ENCODE peak calls at places on chromosomes 12 and 14, in five cellular contexts. One of them, this sample, is unnamed.

GRCh38 chr14:62626416-62626815 is 418.8 kb downstream of the KCNH5 start:
- DNase-seq in GM12878: no peak
- DNase-seq in lung: no peak
- DNase-seq in sigmoid colon: no peak
- DNase-seq in effector memory CD4-positive, alpha-beta T cell: no peak
- DNase-seq in this sample: no peak

GRCh38 chr14:61479746-61480502 is 158.5 kb downstream of the PRKCH start:
- DNase-seq in sigmoid colon: no peak
- DNase-seq in effector memory CD4-positive, alpha-beta T cell: no peak
- DNase-seq in GM12878: no peak
- DNase-seq in lung: no peak
- DNase-seq in this sample: no peak

GRCh38 chr12:113815031-113815430 is 151.1 kb downstream of the RBM19 start:
- DNase-seq in sigmoid colon: no peak
- DNase-seq in effector memory CD4-positive, alpha-beta T cell: no peak
- DNase-seq in lung: no peak
- DNase-seq in GM12878: no peak
- DNase-seq in this sample: no peak

GRCh38 chr14:24372701-24373416 is 4.9 kb downstream of the NFATC4 start:
- DNase-seq in effector memory CD4-positive, alpha-beta T cell: no peak
- DNase-seq in GM12878: no peak
- DNase-seq in sigmoid colon: no peak
- DNase-seq in lung: no peak
- DNase-seq in this sample: no peak

GRCh38 chr14:91506226-91506625 is 3.9 kb downstream of the PPP4R3A start:
- DNase-seq in lung: no peak
- DNase-seq in GM12878: no peak
- DNase-seq in effector memory CD4-positive, alpha-beta T cell: no peak
- DNase-seq in sigmoid colon: no peak
- DNase-seq in this sample: no peak

GRCh38 chr12:94621662-94622359 is 28.5 kb downstream of the TMCC3 start:
- DNase-seq in lung: no peak
- DNase-seq in GM12878: peak; percentile 87
- DNase-seq in effector memory CD4-positive, alpha-beta T cell: no peak
- DNase-seq in sigmoid colon: no peak
- DNase-seq in this sample: peak; percentile 74

GRCh38 chr14:38074091-38074490 is 133.6 kb upstream of the SSTR1 start:
- DNase-seq in sigmoid colon: no peak
- DNase-seq in GM12878: no peak
- DNase-seq in lung: no peak
- DNase-seq in effector memory CD4-positive, alpha-beta T cell: no peak
- DNase-seq in this sample: no peak

GRCh38 chr12:96427269-96427729 is 27.1 kb upstream of the CDK17 start:
- DNase-seq in GM12878: no peak
- DNase-seq in lung: peak; percentile 36
- DNase-seq in sigmoid colon: peak; percentile 87
- DNase-seq in effector memory CD4-positive, alpha-beta T cell: no peak
- DNase-seq in this sample: no peak

GRCh38 chr14:55130194-55130550 is 1.1 kb downstream of the LGALS3 start:
- DNase-seq in GM12878: no peak
- DNase-seq in lung: no peak
- DNase-seq in sigmoid colon: no peak
- DNase-seq in effector memory CD4-positive, alpha-beta T cell: no peak
- DNase-seq in this sample: no peak

GRCh38 chr14:76718306-76719075 is 42.8 kb upstream of the VASH1 start:
- DNase-seq in effector memory CD4-positive, alpha-beta T cell: no peak
- DNase-seq in sigmoid colon: no peak
- DNase-seq in GM12878: no peak
- DNase-seq in lung: peak; percentile 13
- DNase-seq in this sample: no peak

GRCh38 chr12:31460024-31460423 is 130.9 kb downstream of the DENND5B start:
- DNase-seq in lung: no peak
- DNase-seq in effector memory CD4-positive, alpha-beta T cell: no peak
- DNase-seq in GM12878: no peak
- DNase-seq in sigmoid colon: no peak
- DNase-seq in this sample: no peak

GRCh38 chr14:60643443-60644402 is 5.6 kb downstream of the SIX1 start:
- DNase-seq in GM12878: no peak
- DNase-seq in effector memory CD4-positive, alpha-beta T cell: no peak
- DNase-seq in lung: no peak
- DNase-seq in sigmoid colon: no peak
- DNase-seq in this sample: no peak

GRCh38 chr12:72267974-72268373 is 4.2 kb upstream of the TRHDE start:
- DNase-seq in sigmoid colon: no peak
- DNase-seq in effector memory CD4-positive, alpha-beta T cell: no peak
- DNase-seq in lung: no peak
- DNase-seq in GM12878: no peak
- DNase-seq in this sample: no peak

GRCh38 chr14:80669416-80669815 is 272.1 kb downstream of the CEP128 start:
- DNase-seq in sigmoid colon: no peak
- DNase-seq in GM12878: no peak
- DNase-seq in effector memory CD4-positive, alpha-beta T cell: no peak
- DNase-seq in lung: no peak
- DNase-seq in this sample: no peak

GRCh38 chr14:38127356-38127755 is 80.3 kb upstream of the SSTR1 start:
- DNase-seq in lung: no peak
- DNase-seq in GM12878: no peak
- DNase-seq in sigmoid colon: no peak
- DNase-seq in effector memory CD4-positive, alpha-beta T cell: no peak
- DNase-seq in this sample: no peak

GRCh38 chr12:98499668-98500456 is 15.5 kb upstream of the TMPO start:
- DNase-seq in effector memory CD4-positive, alpha-beta T cell: no peak
- DNase-seq in lung: no peak
- DNase-seq in sigmoid colon: no peak
- DNase-seq in GM12878: no peak
- DNase-seq in this sample: no peak

GRCh38 chr12:94875525-94875924 is 128.0 kb downstream of the NDUFA12 start:
- DNase-seq in lung: no peak
- DNase-seq in sigmoid colon: no peak
- DNase-seq in effector memory CD4-positive, alpha-beta T cell: no peak
- DNase-seq in GM12878: peak; percentile 86
- DNase-seq in this sample: peak; percentile 41

GRCh38 chr14:105092912-105093425 is 27.7 kb upstream of the GPR132 start:
- DNase-seq in lung: peak; percentile 64
- DNase-seq in effector memory CD4-positive, alpha-beta T cell: peak; percentile 38
- DNase-seq in GM12878: no peak
- DNase-seq in sigmoid colon: peak; percentile 82
- DNase-seq in this sample: peak; percentile 73

GRCh38 chr14:33862261-33862802 is 88.5 kb downstream of the EGLN3 start:
- DNase-seq in sigmoid colon: no peak
- DNase-seq in GM12878: no peak
- DNase-seq in lung: no peak
- DNase-seq in effector memory CD4-positive, alpha-beta T cell: no peak
- DNase-seq in this sample: no peak

GRCh38 chr12:55830601-55831406 is 1.4 kb upstream of the DNAJC14 start:
- DNase-seq in sigmoid colon: peak; percentile 92
- DNase-seq in lung: peak; percentile 68
- DNase-seq in GM12878: no peak
- DNase-seq in effector memory CD4-positive, alpha-beta T cell: no peak
- DNase-seq in this sample: peak; percentile 76

GRCh38 chr12:88187571-88187970 is 45.5 kb downstream of the TMTC3 start:
- DNase-seq in sigmoid colon: no peak
- DNase-seq in GM12878: no peak
- DNase-seq in lung: no peak
- DNase-seq in effector memory CD4-positive, alpha-beta T cell: no peak
- DNase-seq in this sample: no peak

GRCh38 chr12:42568952-42569916 is 20.3 kb downstream of the PRICKLE1 start:
- DNase-seq in lung: no peak
- DNase-seq in GM12878: peak; percentile 38
- DNase-seq in sigmoid colon: no peak
- DNase-seq in effector memory CD4-positive, alpha-beta T cell: no peak
- DNase-seq in this sample: no peak

GRCh38 chr12:10151621-10152020 is 20.3 kb downstream of the OLR1 start:
- DNase-seq in sigmoid colon: no peak
- DNase-seq in effector memory CD4-positive, alpha-beta T cell: no peak
- DNase-seq in lung: no peak
- DNase-seq in GM12878: no peak
- DNase-seq in this sample: no peak

GRCh38 chr12:70177637-70178036 is 65.6 kb upstream of the CNOT2 start:
- DNase-seq in sigmoid colon: no peak
- DNase-seq in lung: no peak
- DNase-seq in GM12878: no peak
- DNase-seq in effector memory CD4-positive, alpha-beta T cell: no peak
- DNase-seq in this sample: no peak

GRCh38 chr12:29725587-29726320 is 58.0 kb downstream of the TMTC1 start:
- DNase-seq in lung: no peak
- DNase-seq in sigmoid colon: peak; percentile 72
- DNase-seq in effector memory CD4-positive, alpha-beta T cell: no peak
- DNase-seq in GM12878: peak; percentile 54
- DNase-seq in this sample: peak; percentile 4

GRCh38 chr14:61525293-61526011 is 169.9 kb upstream of the HIF1A start:
- DNase-seq in sigmoid colon: peak; percentile 83
- DNase-seq in effector memory CD4-positive, alpha-beta T cell: peak; percentile 53
- DNase-seq in GM12878: peak; percentile 85
- DNase-seq in lung: peak; percentile 69
- DNase-seq in this sample: peak; percentile 38

DNA sequence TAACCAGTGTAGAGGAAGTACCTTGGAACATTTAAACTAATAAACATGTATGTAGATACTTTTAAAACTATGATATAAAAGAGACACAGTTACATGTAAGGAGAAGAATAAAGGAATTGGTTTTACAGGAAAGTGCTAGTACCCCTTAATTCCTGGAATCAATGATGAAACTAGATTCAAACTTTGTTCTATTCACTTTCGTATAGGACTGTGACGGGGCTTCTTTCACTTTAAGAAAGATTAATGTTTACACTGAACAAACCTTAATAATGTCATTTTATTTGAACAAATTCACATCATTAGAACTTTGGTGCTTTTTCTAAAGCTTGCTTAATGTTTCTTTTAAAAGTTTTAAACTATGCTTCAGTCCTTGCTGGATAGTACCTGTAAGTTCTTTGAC is 35.9 kb downstream of the PAPOLA start:
- DNase-seq in GM12878: no peak
- DNase-seq in effector memory CD4-positive, alpha-beta T cell: no peak
- DNase-seq in lung: no peak
- DNase-seq in sigmoid colon: no peak
- DNase-seq in this sample: no peak
- H3K36me3 ChIP-seq in GM12878: peaks cover 1% of the 10 kb centered on the region
- H3K36me3 ChIP-seq in effector memory CD4-positive, alpha-beta T cell: peaks cover 18% of the 10 kb centered on the region
- H3K36me3 ChIP-seq in lung: peaks cover 10% of the 10 kb centered on the region
- H3K36me3 ChIP-seq in sigmoid colon: no peaks in the 10 kb centered on the region
- H3K36me3 ChIP-seq in this sample: no peaks in the 10 kb centered on the region

GRCh38 chr14:101683365-101683764 is 78.1 kb upstream of the PPP2R5C start:
- DNase-seq in GM12878: no peak
- DNase-seq in lung: no peak
- DNase-seq in effector memory CD4-positive, alpha-beta T cell: no peak
- DNase-seq in sigmoid colon: no peak
- DNase-seq in this sample: no peak

GRCh38 chr14:101689039-101689501 is 72.4 kb upstream of the PPP2R5C start:
- DNase-seq in effector memory CD4-positive, alpha-beta T cell: no peak
- DNase-seq in GM12878: no peak
- DNase-seq in lung: no peak
- DNase-seq in sigmoid colon: no peak
- DNase-seq in this sample: no peak

DNA sequence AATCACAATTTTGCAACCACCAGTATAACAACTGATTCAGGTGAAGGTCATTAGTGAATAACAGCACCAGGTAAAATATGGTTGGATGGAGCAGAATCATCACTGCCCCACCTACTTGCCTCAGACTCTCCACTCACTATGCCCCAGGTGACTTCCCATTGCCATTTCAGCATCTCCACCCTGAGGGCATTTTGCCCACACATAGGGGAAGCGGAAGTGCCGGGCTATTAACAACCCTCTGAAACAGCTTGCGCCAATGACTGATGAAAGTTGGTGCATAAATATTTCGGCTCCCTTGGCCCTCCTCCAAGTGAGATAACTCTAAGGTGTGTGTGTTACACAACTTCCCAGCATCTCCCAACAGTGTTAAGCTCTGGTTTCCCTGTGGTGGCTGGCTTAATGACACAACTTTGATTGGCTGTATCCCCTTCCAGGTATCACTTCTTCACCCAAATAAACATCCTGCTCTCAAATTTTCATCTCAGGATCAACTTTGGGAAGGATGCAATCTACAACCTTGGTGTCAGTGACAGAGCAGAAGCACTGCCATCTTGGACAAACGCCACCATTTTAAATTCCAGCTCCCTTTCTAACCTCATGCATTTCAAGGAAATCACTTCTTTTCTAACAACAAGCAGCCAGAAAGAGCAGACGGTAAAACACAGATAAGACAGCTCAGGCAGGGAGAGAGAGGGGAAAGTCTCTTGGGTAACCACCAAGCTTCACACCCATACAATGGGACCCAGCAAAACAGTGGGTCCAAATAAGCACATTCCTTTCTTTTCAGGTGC is 73.6 kb upstream of the PPP2R5C start:
- DNase-seq in GM12878: no peak
- DNase-seq in lung: no peak
- DNase-seq in effector memory CD4-positive, alpha-beta T cell: no peak
- DNase-seq in sigmoid colon: no peak
- DNase-seq in this sample: no peak
- H3K36me3 ChIP-seq in GM12878: no peaks in the 10 kb centered on the region
- H3K36me3 ChIP-seq in lung: no peaks in the 10 kb centered on the region
- H3K36me3 ChIP-seq in effector memory CD4-positive, alpha-beta T cell: no peaks in the 10 kb centered on the region
- H3K36me3 ChIP-seq in sigmoid colon: no peaks in the 10 kb centered on the region
- H3K36me3 ChIP-seq in this sample: no peaks in the 10 kb centered on the region

GRCh38 chr12:62306569-62307530 is 46.6 kb downstream of the USP15 start:
- DNase-seq in lung: no peak
- DNase-seq in effector memory CD4-positive, alpha-beta T cell: no peak
- DNase-seq in sigmoid colon: no peak
- DNase-seq in GM12878: no peak
- DNase-seq in this sample: no peak

GRCh38 chr12:62305778-62306177 is 45.6 kb downstream of the USP15 start:
- DNase-seq in lung: no peak
- DNase-seq in effector memory CD4-positive, alpha-beta T cell: no peak
- DNase-seq in GM12878: no peak
- DNase-seq in sigmoid colon: no peak
- DNase-seq in this sample: no peak

GRCh38 chr12:62301799-62302133 is 41.6 kb downstream of the USP15 start:
- DNase-seq in effector memory CD4-positive, alpha-beta T cell: no peak
- DNase-seq in sigmoid colon: no peak
- DNase-seq in GM12878: no peak
- DNase-seq in lung: no peak
- DNase-seq in this sample: no peak

GRCh38 chr12:62301080-62301798 is 41.0 kb downstream of the USP15 start:
- DNase-seq in lung: no peak
- DNase-seq in effector memory CD4-positive, alpha-beta T cell: no peak
- DNase-seq in sigmoid colon: no peak
- DNase-seq in GM12878: no peak
- DNase-seq in this sample: no peak

GRCh38 chr12:62304560-62304959 is 44.4 kb downstream of the USP15 start:
- DNase-seq in sigmoid colon: no peak
- DNase-seq in effector memory CD4-positive, alpha-beta T cell: no peak
- DNase-seq in lung: no peak
- DNase-seq in GM12878: no peak
- DNase-seq in this sample: no peak
- H3K36me3 ChIP-seq in sigmoid colon: peaks cover 14% of the 10 kb centered on the region
- H3K36me3 ChIP-seq in effector memory CD4-positive, alpha-beta T cell: peaks cover 52% of the 10 kb centered on the region
- H3K36me3 ChIP-seq in lung: peaks cover 19% of the 10 kb centered on the region
- H3K36me3 ChIP-seq in GM12878: peaks cover 6% of the 10 kb centered on the region
- H3K36me3 ChIP-seq in this sample: peaks cover 7% of the 10 kb centered on the region

DNA sequence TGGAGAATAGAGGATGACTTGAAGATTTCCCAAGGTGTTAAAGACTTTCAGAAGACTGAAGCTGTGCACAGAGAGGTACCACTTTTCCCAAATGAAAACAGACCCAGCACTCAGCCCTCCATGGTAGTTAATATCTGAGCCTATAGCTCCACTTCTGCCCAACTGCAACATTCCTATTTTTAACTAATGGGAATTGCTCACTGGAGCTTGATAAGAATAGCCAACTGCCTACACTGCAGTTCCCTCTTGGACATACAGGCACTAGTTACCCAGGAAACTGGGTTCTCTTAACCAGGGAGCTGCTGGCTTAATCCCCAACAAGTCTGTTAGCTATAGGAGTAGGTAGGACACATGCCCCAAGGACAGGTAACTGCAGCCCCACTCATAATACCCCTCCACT is 76.9 kb upstream of the ACTN1 start:
- DNase-seq in effector memory CD4-positive, alpha-beta T cell: no peak
- DNase-seq in sigmoid colon: no peak
- DNase-seq in lung: no peak
- DNase-seq in GM12878: no peak
- DNase-seq in this sample: no peak
- H3K36me3 ChIP-seq in effector memory CD4-positive, alpha-beta T cell: peaks cover 43% of the 10 kb centered on the region
- H3K36me3 ChIP-seq in sigmoid colon: peaks cover 22% of the 10 kb centered on the region
- H3K36me3 ChIP-seq in lung: peaks cover 3% of the 10 kb centered on the region
- H3K36me3 ChIP-seq in GM12878: peaks cover 16% of the 10 kb centered on the region
- H3K36me3 ChIP-seq in this sample: peaks cover 21% of the 10 kb centered on the region

This sample was measured in GM06990.